ENCODE peak calls at places on chromosomes 1 and 21, in six cellular contexts. S is mesothelial cell of epicardium, L is tibial artery, E is breast epithelium, M is nephron progenitor cell, Q is WTC11. X is an unnamed sample.

GRCh38 chr1:201946224-201946908 is at the start of gene LMOD1:
- DNase-seq in E (peak), L (peak), Q (peak), S (peak), M (peak), X (peak)

GRCh38 chr1:230848235-230848634 is 20.1 kb downstream of the C1orf198 start:
- DNase-seq in M (no peak), S (no peak), E (no peak), L (no peak), Q (no peak), X (no peak)

GRCh38 chr1:67427947-67428346 is 2.3 kb downstream of the SERBP1 start:
- DNase-seq in M (no peak), E (no peak), S (no peak), Q (no peak), L (no peak), X (no peak)

GRCh38 chr1:110963666-110964399 is at the start of gene LRIF1:
- DNase-seq in M (peak), E (peak), L (peak), Q (peak), S (peak), X (peak)

GRCh38 chr21:36195613-36196012 is 39.0 kb downstream of the DOP1B start:
- DNase-seq in L (no peak), M (no peak), Q (no peak), E (no peak), S (no peak), X (no peak)

GRCh38 chr1:17259233-17259873 is 10.5 kb downstream of the PADI3 start:
- DNase-seq in Q (no peak), S (no peak), L (no peak), M (no peak), E (no peak), X (no peak)

GRCh38 chr1:80218112-80218511 is 1211.6 kb upstream of the ADGRL4 start:
- DNase-seq in L (no peak), M (peak), S (no peak), Q (no peak), E (no peak), X (no peak)

GRCh38 chr1:222539951-222540597 is 7.8 kb downstream of the HHIPL2 start:
- DNase-seq in M (no peak), S (no peak), E (no peak), L (no peak), Q (no peak), X (no peak)

GRCh38 chr1:213017447-213018273 is 2.0 kb upstream of the ANGEL2 start:
- DNase-seq in E (no peak), L (no peak), M (no peak), Q (no peak), S (no peak), X (no peak)

GRCh38 chr1:57991289-57991688 is 555.2 kb downstream of the OMA1 start:
- DNase-seq in Q (no peak), S (no peak), L (no peak), E (no peak), M (no peak), X (no peak)

GRCh38 chr21:42830456-42831455 is 48.6 kb downstream of the WDR4 start:
- DNase-seq in E (no peak), M (no peak), L (no peak), S (peak), Q (no peak), X (no peak)

GRCh38 chr21:9008636-9009035 is 1512.7 kb upstream of the TPTE start:
- DNase-seq in Q (no peak), S (no peak), M (no peak), L (no peak), E (no peak), X (no peak)

GRCh38 chr1:91278754-91279153 is 125.9 kb downstream of the HFM1 start:
- DNase-seq in E (no peak), L (no peak), Q (no peak), M (no peak), S (no peak), X (no peak)

GRCh38 chr21:36211660-36212512 is 55.3 kb downstream of the DOP1B start:
- DNase-seq in S (no peak), E (no peak), L (no peak), M (no peak), Q (no peak), X (no peak)

GRCh38 chr1:51569284-51570062 is 47.4 kb upstream of the OSBPL9 start:
- DNase-seq in M (no peak), S (no peak), L (no peak), Q (no peak), E (peak), X (no peak)

GRCh38 chr1:94846286-94846685 is 26.1 kb downstream of the SLC44A3 start:
- DNase-seq in L (no peak), M (no peak), S (no peak), E (no peak), Q (no peak), X (no peak)

GRCh38 chr1:56409112-56409691 is 170.2 kb downstream of the PLPP3 start:
- DNase-seq in L (no peak), Q (peak), S (no peak), M (no peak), E (no peak), X (no peak)

GRCh38 chr1:232291258-232291657 is 338.7 kb downstream of the SIPA1L2 start:
- DNase-seq in E (no peak), L (peak), Q (no peak), S (no peak), M (no peak), X (no peak)

GRCh38 chr1:54312874-54313316 is 93.3 kb downstream of the SSBP3 start:
- DNase-seq in L (no peak), M (peak), E (peak), S (no peak), Q (peak), X (no peak)

GRCh38 chr1:208747979-208748378 is 503.8 kb upstream of the PLXNA2 start:
- DNase-seq in M (no peak), Q (no peak), E (no peak), L (no peak), S (no peak), X (no peak)

GRCh38 chr1:152107984-152108898 is 7.0 kb downstream of the TCHH start:
- DNase-seq in M (no peak), S (no peak), Q (peak), L (no peak), E (no peak), X (no peak)

GRCh38 chr1:6183520-6183989 is 3.4 kb upstream of the CHD5 start:
- DNase-seq in S (no peak), M (no peak), E (no peak), Q (no peak), L (no peak), X (no peak)

GRCh38 chr1:193412748-193413147 is 226.3 kb upstream of the B3GALT2 start:
- DNase-seq in M (no peak), S (no peak), Q (no peak), L (no peak), E (no peak), X (no peak)

GRCh38 chr1:155574077-155574476 is 11.5 kb upstream of the ASH1L start:
- DNase-seq in M (no peak), L (no peak), Q (no peak), E (no peak), S (no peak), X (no peak)

GRCh38 chr21:33988237-33988835 is 72.7 kb upstream of the ATP5PO start:
- DNase-seq in Q (no peak), M (no peak), E (no peak), S (no peak), L (no peak), X (no peak)
- TF ChIP-seq CTCF in Q (no peak), M (no peak), E (no peak), S (no peak), L (no peak), X (no peak)

GRCh38 chr21:31537872-31538576 is 121.5 kb upstream of the SOD1 start:
- DNase-seq in Q (peak), E (no peak), L (no peak), M (no peak), S (no peak), X (peak)
- TF ChIP-seq CTCF in Q (peak), E (no peak), L (no peak), M (peak), S (peak), X (peak)

DNA sequence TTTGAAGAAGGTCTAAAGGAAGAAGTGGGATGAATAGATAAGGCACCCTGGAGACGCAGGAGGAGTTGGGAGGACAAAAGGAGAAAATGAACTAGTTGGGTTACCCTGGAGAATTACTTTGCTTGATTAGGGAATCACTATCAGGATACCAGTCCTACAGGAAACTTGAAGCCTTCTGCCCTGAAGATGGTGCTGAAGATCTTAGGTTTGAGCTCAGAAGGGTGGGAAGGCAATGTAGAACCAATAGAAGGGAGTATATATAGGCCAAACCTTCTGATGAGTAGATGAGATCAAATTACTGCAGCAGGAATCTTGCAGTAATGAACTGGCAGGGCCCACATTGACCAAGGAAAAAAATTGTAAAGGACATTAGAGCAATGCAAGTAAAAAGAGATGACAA is 116.4 kb upstream of the CACYBP start:
- DNase-seq in M (no peak), L (no peak), Q (no peak), S (no peak), E (no peak), X (no peak)
- TF ChIP-seq CTCF in M (no peak), L (no peak), Q (no peak), S (no peak), E (no peak), X (no peak)

DNA sequence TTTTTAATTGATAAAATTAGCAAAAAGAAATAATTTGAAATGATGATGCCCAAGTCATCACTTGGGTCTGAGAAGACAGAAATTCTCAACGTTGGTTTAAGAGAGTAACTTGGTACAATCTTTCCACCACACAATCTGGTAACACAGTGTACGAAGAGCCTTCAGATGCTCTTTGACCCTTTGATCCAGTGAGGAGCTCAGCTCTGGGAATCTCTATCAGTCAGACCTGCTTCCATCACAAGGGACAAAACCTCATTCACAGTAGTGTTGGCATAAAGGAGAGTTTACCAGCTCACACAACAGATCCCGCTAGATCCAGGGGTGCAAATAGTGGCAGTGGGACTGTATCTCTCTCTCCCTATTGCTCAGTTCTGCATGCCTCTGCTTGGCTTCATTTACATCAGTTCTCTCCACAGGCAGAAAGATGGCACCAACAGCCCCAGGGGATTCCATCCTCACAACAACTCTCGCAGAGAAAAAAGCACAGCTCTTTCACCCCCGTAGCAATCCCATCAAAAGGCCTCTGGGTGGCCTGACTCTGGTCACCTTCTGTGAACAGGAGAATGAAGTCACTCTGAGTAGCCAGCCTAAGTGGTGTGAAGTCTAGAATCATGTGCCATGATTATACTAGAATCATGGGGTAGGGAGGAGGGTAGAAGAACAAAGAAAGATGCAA is 119.7 kb downstream of the ZNF281 start:
- DNase-seq in M (no peak), E (no peak), Q (peak), S (no peak), L (no peak), X (no peak)
- TF ChIP-seq CTCF in M (no peak), E (no peak), Q (no peak), S (no peak), L (no peak), X (peak)

GRCh38 chr21:39911792-39912191 is 44.6 kb downstream of the PCP4 start:
- DNase-seq in S (no peak), Q (no peak), L (no peak), E (no peak), M (no peak), X (no peak)

GRCh38 chr21:39913651-39914145 is 46.5 kb downstream of the PCP4 start:
- DNase-seq in Q (no peak), S (no peak), M (no peak), E (no peak), L (no peak), X (no peak)

GRCh38 chr21:39915881-39916280 is 48.6 kb downstream of the PCP4 start:
- DNase-seq in L (no peak), M (no peak), S (no peak), E (no peak), Q (no peak), X (no peak)

GRCh38 chr21:39908265-39908923 is 41.2 kb downstream of the PCP4 start:
- DNase-seq in E (no peak), M (no peak), Q (peak), L (no peak), S (no peak), X (no peak)

DNA sequence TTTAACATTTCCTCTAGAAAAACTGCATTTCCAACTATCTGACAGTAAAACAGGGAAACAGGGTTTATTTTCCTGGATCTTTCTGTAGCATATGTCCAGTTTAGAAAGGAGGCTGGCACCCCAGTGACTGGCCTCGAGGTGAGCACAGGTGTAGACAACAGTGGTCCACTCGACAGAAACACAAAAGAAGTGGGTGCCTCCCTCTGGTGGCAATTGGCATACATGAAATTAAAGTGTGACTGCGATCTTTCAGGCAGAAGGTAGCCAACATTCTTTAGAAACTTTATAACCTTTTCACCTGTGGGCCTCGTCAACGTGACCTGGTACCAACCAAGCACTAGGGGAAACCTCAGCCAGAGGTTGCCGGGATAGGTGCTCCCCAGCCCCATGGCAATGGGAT is 44.0 kb downstream of the PCP4 start:
- DNase-seq in L (no peak), S (no peak), E (no peak), M (no peak), Q (peak), X (no peak)
- TF ChIP-seq CTCF in L (no peak), S (peak), E (no peak), M (peak), Q (no peak), X (peak)

X was measured in neural crest cell.